ENCODE peak calls at places on chromosomes 16 and 17, in seven cellular contexts. I is brain microvascular endothelial cell, N is adipocyte, O is A673, M is upper lobe of right lung, Q is tibial nerve, R is left lung. B is an unnamed sample.
A peak's percentile ranks its signal among the peaks of the same experiment; 100 is the strongest.

GRCh38 chr17:31627960-31628359 is 231.1 kb downstream of the COPRS start:
- DNase-seq in M (no peak), Q (no peak), I (peak; percentile 66), N (peak; percentile 78), R (no peak), O (no peak), B (no peak)

GRCh38 chr17:17107891-17108680 is 65.8 kb downstream of the MPRIP start:
- DNase-seq in N (peak; percentile 27), I (no peak), Q (no peak), O (no peak), M (no peak), R (no peak), B (no peak)

GRCh38 chr16:79698341-79698753 is 97.8 kb upstream of the MAF start:
- DNase-seq in R (no peak), N (peak; percentile 6), M (no peak), Q (peak; percentile 46), I (peak; percentile 95), O (no peak), B (no peak)

GRCh38 chr16:81099958-81100357 is 3.8 kb upstream of the GCSH start:
- DNase-seq in R (no peak), Q (no peak), O (no peak), I (no peak), M (no peak), N (no peak), B (no peak)

GRCh38 chr17:10127819-10128375 is 70.5 kb downstream of the GAS7 start:
- DNase-seq in Q (peak; percentile 77), N (peak; percentile 98), I (peak; percentile 45), M (peak; percentile 85), R (peak; percentile 85), O (no peak), B (peak; percentile 68)

GRCh38 chr16:15509051-15509592 is 74.7 kb downstream of the BMERB1 start:
- DNase-seq in Q (no peak), I (peak; percentile 84), N (no peak), O (no peak), R (no peak), M (no peak), B (no peak)

GRCh38 chr17:61333151-61333550 is 66.5 kb upstream of the TBX2 start:
- DNase-seq in N (no peak), R (no peak), I (no peak), Q (no peak), O (no peak), M (no peak), B (no peak)

GRCh38 chr16:8951447-8952280 is 12.0 kb downstream of the USP7 start:
- DNase-seq in N (no peak), Q (no peak), I (no peak), R (no peak), O (no peak), M (no peak), B (no peak)

GRCh38 chr17:8227238-8227581 is 16.8 kb upstream of the AURKB start:
- DNase-seq in O (no peak), N (no peak), M (no peak), I (no peak), R (no peak), Q (no peak), B (no peak)

GRCh38 chr16:70720431-70721201 is 34.8 kb upstream of the MTSS2 start:
- DNase-seq in O (no peak), I (no peak), M (no peak), Q (no peak), N (no peak), R (no peak), B (no peak)

GRCh38 chr16:3553138-3553923 is 23.9 kb downstream of the NLRC3 start:
- DNase-seq in N (no peak), I (no peak), O (no peak), M (no peak), R (peak; percentile 6), Q (no peak), B (no peak)

GRCh38 chr17:71232801-71233559 is 887.8 kb upstream of the SOX9 start:
- DNase-seq in N (no peak), M (no peak), O (no peak), I (no peak), Q (no peak), R (no peak), B (no peak)

GRCh38 chr16:117381-118365 is 20.8 kb downstream of the NPRL3 start:
- DNase-seq in Q (no peak), I (no peak), O (peak; percentile 83), M (peak; percentile 85), R (peak; percentile 83), N (peak; percentile 81), B (peak; percentile 43)

GRCh38 chr17:19319771-19320505 is 42.6 kb downstream of the B9D1 start:
- DNase-seq in R (peak; percentile 53), O (no peak), I (no peak), M (peak; percentile 55), Q (no peak), N (no peak), B (no peak)

GRCh38 chr16:10625595-10626357 is 45.4 kb upstream of the EMP2 start:
- DNase-seq in M (no peak), R (no peak), O (no peak), Q (no peak), N (no peak), I (peak; percentile 1), B (no peak)

GRCh38 chr16:74944466-74944865 is 40.5 kb downstream of the WDR59 start:
- DNase-seq in R (no peak), N (no peak), Q (no peak), O (no peak), I (no peak), M (no peak), B (no peak)

GRCh38 chr16:74951676-74952075 is 33.2 kb downstream of the WDR59 start:
- DNase-seq in N (no peak), M (no peak), I (no peak), Q (no peak), O (no peak), R (no peak), B (no peak)

GRCh38 chr16:74951206-74951605 is 33.7 kb downstream of the WDR59 start:
- DNase-seq in O (no peak), N (no peak), Q (no peak), I (no peak), M (no peak), R (no peak), B (no peak)

GRCh38 chr16:74950511-74950910 is 34.4 kb downstream of the WDR59 start:
- DNase-seq in I (no peak), N (no peak), M (no peak), O (no peak), R (no peak), Q (no peak), B (no peak)

DNA sequence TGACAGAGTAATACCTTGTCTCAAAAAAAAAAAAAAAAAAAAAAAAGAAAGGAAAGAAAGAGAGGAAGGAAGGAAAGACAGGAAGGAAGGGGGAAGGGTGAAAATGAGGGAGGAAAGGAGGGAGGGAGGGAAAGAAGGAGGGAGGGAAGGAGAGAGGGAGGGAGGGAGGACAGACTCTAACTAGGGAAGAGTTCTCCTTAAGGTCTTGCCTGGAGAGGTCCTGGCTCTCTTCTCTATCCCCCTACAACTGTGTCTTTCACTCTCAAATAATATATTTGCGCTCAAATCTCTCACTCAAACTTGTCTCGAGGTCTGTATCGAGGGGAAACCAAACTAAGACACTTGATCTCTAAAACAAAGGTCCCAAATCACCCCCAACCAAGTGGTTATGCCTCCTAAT is 35.6 kb downstream of the WDR59 start:
- DNase-seq in N (no peak), I (no peak), M (no peak), O (no peak), Q (no peak), R (no peak), B (no peak)
- H3K36me3 ChIP-seq in N (peaks cover 52% of the 10 kb centered on the region), I (peaks cover 13% of the 10 kb centered on the region), M (peaks cover 55% of the 10 kb centered on the region), O (peaks cover 5% of the 10 kb centered on the region), Q (no peaks in the 10 kb centered on the region), R (no peaks in the 10 kb centered on the region), B (peaks cover 33% of the 10 kb centered on the region)

DNA sequence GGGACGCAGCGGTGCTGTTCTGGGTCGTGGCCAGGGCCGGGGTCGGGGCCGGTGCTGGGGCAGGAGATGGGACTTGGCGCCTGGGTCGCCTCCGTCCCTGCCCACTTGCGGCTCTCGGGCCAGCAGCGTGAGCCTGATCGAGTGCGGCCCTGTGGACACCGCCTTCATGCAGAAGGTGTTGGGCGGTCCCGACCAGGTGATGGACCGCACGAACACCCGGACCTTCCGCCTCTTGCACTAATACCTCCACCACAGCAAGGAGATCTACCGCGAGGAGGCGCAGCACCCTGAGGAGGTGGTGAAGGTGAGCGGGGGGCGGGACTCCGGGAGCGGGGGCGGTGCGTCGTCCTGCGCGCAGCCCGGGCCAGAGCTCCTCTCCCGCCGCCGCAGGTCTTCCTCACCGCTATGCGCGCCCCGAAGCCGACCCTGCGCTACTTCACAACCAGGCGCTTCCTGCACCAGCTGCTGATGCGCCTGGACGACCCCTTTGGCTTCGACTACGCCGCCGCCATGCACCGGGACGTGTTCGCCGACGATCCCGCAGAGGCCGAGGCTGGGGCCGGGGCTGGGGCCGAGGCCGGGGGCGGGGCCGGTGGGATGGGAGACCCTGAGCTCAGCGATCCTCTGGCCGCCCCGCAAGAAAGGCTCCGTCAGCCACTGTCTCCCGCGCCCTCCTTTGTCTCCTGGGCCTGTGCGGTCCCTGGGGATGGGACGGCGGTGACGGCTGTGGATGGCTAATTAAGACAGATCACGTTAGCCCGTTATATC is 4.5 kb upstream of the HSD17B1 start:
- DNase-seq in M (peak; percentile 93), R (peak; percentile 91), O (peak; percentile 52), Q (no peak), I (no peak), N (no peak), B (no peak)
- H3K4me3 ChIP-seq in M (peak overlapping the region; percentile 36), R (peak overlapping the region; percentile 28), O (peak overlapping the region; percentile 47), Q (peak overlapping the region; percentile 33), I (peak overlapping the region; percentile 45), N (no peak overlapping the region), B (no peak overlapping the region)

GRCh38 chr17:43530303-43531081 is 15.6 kb downstream of the ETV4 start:
- DNase-seq in I (peak; percentile 74), R (peak; percentile 78), M (peak; percentile 75), N (peak; percentile 82), Q (peak; percentile 51), O (peak; percentile 90), B (peak; percentile 94)

GRCh38 chr17:43528988-43529814 is 16.9 kb downstream of the ETV4 start:
- DNase-seq in Q (no peak), N (no peak), M (peak; percentile 40), I (no peak), R (no peak), O (no peak), B (no peak)

GRCh38 chr17:43528319-43528987 is 17.7 kb downstream of the ETV4 start:
- DNase-seq in O (no peak), M (peak; percentile 64), Q (no peak), N (no peak), R (no peak), I (no peak), B (no peak)

GRCh38 chr17:43531082-43531378 is 15.1 kb downstream of the ETV4 start:
- DNase-seq in Q (no peak), M (no peak), O (no peak), N (no peak), R (no peak), I (no peak), B (no peak)

DNA sequence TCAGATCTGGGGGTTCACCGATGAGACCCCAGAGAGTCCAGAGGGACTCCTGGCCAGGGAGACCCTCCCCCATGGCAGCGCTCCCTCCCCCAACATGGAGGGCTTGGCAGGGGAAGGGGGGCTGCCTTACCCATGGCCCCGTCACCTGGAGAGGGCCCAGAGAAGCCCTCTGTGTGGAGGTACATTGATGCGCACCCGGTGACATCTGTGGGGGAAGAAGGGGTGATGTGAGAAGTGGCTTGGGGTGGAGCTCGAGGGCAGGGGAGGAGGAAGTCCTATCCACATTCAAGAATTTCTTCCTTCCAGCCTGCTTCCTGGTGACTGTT is 16.2 kb downstream of the ETV4 start:
- DNase-seq in O (no peak), I (no peak), Q (no peak), M (no peak), N (no peak), R (no peak), B (no peak)
- H3K36me3 ChIP-seq in O (no peaks in the 10 kb centered on the region), I (peaks cover 17% of the 10 kb centered on the region), Q (no peaks in the 10 kb centered on the region), M (peaks cover 30% of the 10 kb centered on the region), N (peaks cover 11% of the 10 kb centered on the region), R (no peaks in the 10 kb centered on the region), B (peaks cover 53% of the 10 kb centered on the region)

GRCh38 chr16:31109622-31110021 is 1.4 kb downstream of the BCKDK start:
- DNase-seq in Q (no peak), R (no peak), N (no peak), M (no peak), I (no peak), O (no peak), B (no peak)
- H3K4me3 ChIP-seq in Q (no peak overlapping the region), R (no peak overlapping the region), N (peak overlapping the region; percentile 90), M (no peak overlapping the region), I (no peak overlapping the region), O (peak overlapping the region; percentile 96), B (peak overlapping the region; percentile 98)

B was measured in SJSA1.